ENCODE peak calls at places on chromosomes 4 and X, in four cellular contexts. I is neural progenitor cell; B is non-pigmented ciliary epithelial cell; N is stimulated activated CD8-positive, alpha-beta memory T cell treated with anti-CD3 and anti-CD28 coated beads, Interleukin-7, amount 100 ng/mL, for 48 hours. J is an unnamed sample.

GRCh38 chr4:156672492-156672891 is 299.1 kb downstream of the PDGFC start:
- DNase-seq in I (no peak), B (no peak), N (no peak), J (no peak)

GRCh38 chr4:3442959-3443749 is 1.4 kb downstream of the HGFAC start:
- DNase-seq in I (peak), B (no peak), N (peak), J (no peak)

GRCh38 chr4:89184407-89184806 is 73.1 kb downstream of the TIGD2 start:
- DNase-seq in I (no peak), B (no peak), N (no peak), J (no peak)

GRCh38 chr4:153750197-153750817 is 9.5 kb downstream of the RNF175 start:
- DNase-seq in I (peak), B (peak), N (peak), J (peak)

GRCh38 chrX:7169627-7170026 is 21.7 kb upstream of the PUDP start:
- DNase-seq in I (no peak), B (no peak), N (no peak), J (no peak)

GRCh38 chrX:155127465-155127864 is 56.2 kb downstream of the BRCC3 start:
- DNase-seq in I (peak), B (no peak), N (no peak), J (no peak)

GRCh38 chr4:87370071-87370470 is 20.9 kb downstream of the HSD17B11 start:
- DNase-seq in I (no peak), B (no peak), N (no peak), J (no peak)

GRCh38 chrX:53686151-53686885 is at the start of gene HUWE1:
- DNase-seq in I (peak), B (no peak), N (peak), J (peak)

GRCh38 chr4:112416464-112416863 is 99.5 kb downstream of the NEUROG2 start:
- DNase-seq in I (no peak), B (no peak), N (no peak), J (no peak)

GRCh38 chrX:16222123-16222522 is 54.8 kb downstream of the MAGEB17 start:
- DNase-seq in I (no peak), B (peak), N (no peak), J (peak)

GRCh38 chr4:95462946-95463345 is 85.8 kb downstream of the UNC5C start:
- DNase-seq in I (no peak), B (no peak), N (no peak), J (no peak)

GRCh38 chrX:149699761-149700160 is 12.1 kb upstream of the MAGEA11 start:
- DNase-seq in I (no peak), B (no peak), N (no peak), J (no peak)

GRCh38 chr4:4327652-4328121 is 37.6 kb downstream of the ZBTB49 start:
- DNase-seq in I (peak), B (no peak), N (no peak), J (peak)

GRCh38 chr4:169313732-169314131 is 43.0 kb upstream of the SH3RF1 start:
- DNase-seq in I (no peak), B (no peak), N (no peak), J (no peak)